ENCODE peak calls at places on chromosome X, in five cellular contexts. Y is AG20443, S is IMR-90, T is astrocyte of the spinal cord, G is RWPE1. U is an unnamed sample.
A peak's percentile ranks its signal among the peaks of the same experiment; 100 is the strongest.

GRCh38 chrX:129748265-129748664 is 9.5 kb downstream of the XPNPEP2 start:
- DNase-seq in T (peak; percentile 51), G (no peak), S (peak; percentile 78), Y (peak; percentile 77), U (no peak)

GRCh38 chrX:40099046-40099968 is 1.5 kb upstream of the BCOR start:
- DNase-seq in Y (peak; percentile 29), G (no peak), T (no peak), S (no peak), U (peak; percentile 17)

GRCh38 chrX:43349363-43349762 is 306.7 kb upstream of the MAOA start:
- DNase-seq in T (peak; percentile 5), S (peak; percentile 19), G (peak; percentile 1), Y (peak; percentile 19), U (no peak)

GRCh38 chrX:261167-261857 is 19.9 kb upstream of the PLCXD1 start:
- DNase-seq in G (no peak), T (no peak), S (peak; percentile 23), Y (peak; percentile 11), U (no peak)

GRCh38 chrX:2485460-2485753 is 15.4 kb downstream of the DHRSX start:
- DNase-seq in S (peak; percentile 14), T (no peak), Y (no peak), G (no peak), U (no peak)

GRCh38 chrX:6325437-6325836 is 96.8 kb upstream of the NLGN4X start:
- DNase-seq in T (no peak), S (no peak), G (no peak), Y (no peak), U (no peak)

GRCh38 chrX:24925430-24925829 is 90.3 kb downstream of the ARX start:
- DNase-seq in S (peak; percentile 34), Y (no peak), T (no peak), G (no peak), U (no peak)

GRCh38 chrX:19715711-19716638 is 171.4 kb downstream of the SH3KBP1 start:
- DNase-seq in G (no peak), T (no peak), S (no peak), Y (no peak), U (no peak)

GRCh38 chrX:17813277-17813676 is 47.8 kb downstream of the RAI2 start:
- DNase-seq in S (no peak), G (no peak), T (no peak), Y (no peak), U (no peak)

GRCh38 chrX:39399387-39399786 is 598.1 kb downstream of the MID1IP1 start:
- DNase-seq in S (no peak), G (no peak), Y (no peak), T (no peak), U (no peak)

GRCh38 chrX:23103546-23103945 is 103.8 kb downstream of the DDX53 start:
- DNase-seq in Y (no peak), T (no peak), S (no peak), G (no peak), U (no peak)

GRCh38 chrX:72238183-72238582 is 644 bp downstream of the ERCC6L start:
- DNase-seq in T (no peak), Y (no peak), S (no peak), G (peak; percentile 0), U (no peak)

GRCh38 chrX:133810925-133811324 is 174.5 kb downstream of the GPC3 start:
- DNase-seq in G (no peak), Y (no peak), S (no peak), T (no peak), U (no peak)

GRCh38 chrX:21151051-21151450 is 223.2 kb upstream of the CNKSR2 start:
- DNase-seq in T (no peak), Y (no peak), G (no peak), S (no peak), U (no peak)

GRCh38 chrX:113512700-113513395 is 672.2 kb upstream of the AMOT start:
- DNase-seq in G (peak; percentile 42), Y (peak; percentile 35), T (peak; percentile 57), S (peak; percentile 37), U (no peak)

GRCh38 chrX:109301177-109301576 is 180.7 kb downstream of the GUCY2F start:
- DNase-seq in G (no peak), T (no peak), Y (no peak), S (no peak), U (no peak)

GRCh38 chrX:119655125-119655524 is 37.8 kb downstream of the SEPTIN6 start:
- DNase-seq in G (peak; percentile 27), T (peak; percentile 80), Y (peak; percentile 73), S (peak; percentile 88), U (no peak)

GRCh38 chrX:13088155-13088485 is 43.7 kb upstream of the FAM9C start:
- DNase-seq in T (no peak), Y (no peak), G (no peak), S (no peak), U (no peak)

GRCh38 chrX:150429577-150429976 is 66.5 kb downstream of the MAMLD1 start:
- DNase-seq in T (peak; percentile 14), S (peak; percentile 86), Y (no peak), G (no peak), U (peak; percentile 43)

GRCh38 chrX:67545772-67546495 is 2.1 kb downstream of the AR start:
- DNase-seq in T (peak; percentile 23), G (no peak), Y (peak; percentile 37), S (no peak), U (no peak)

GRCh38 chrX:64205735-64206491 is 405 bp upstream of the AMER1 start:
- DNase-seq in T (peak; percentile 92), S (peak; percentile 87), G (peak; percentile 92), Y (peak; percentile 91), U (peak; percentile 20)

GRCh38 chrX:39894626-39895025 is 203.1 kb downstream of the BCOR start:
- DNase-seq in T (no peak), S (no peak), Y (no peak), G (no peak), U (no peak)

GRCh38 chrX:153460826-153461225 is 9.6 kb downstream of the HAUS7 start:
- DNase-seq in G (peak; percentile 27), T (peak; percentile 45), Y (peak; percentile 58), S (peak; percentile 39), U (no peak)

GRCh38 chrX:49053223-49054072 is 5.4 kb upstream of the CCDC120 start:
- DNase-seq in S (peak; percentile 43), G (no peak), Y (peak; percentile 76), T (peak; percentile 48), U (no peak)

GRCh38 chrX:43846558-43846957 is 35.7 kb downstream of the MAOB start:
- DNase-seq in G (no peak), Y (no peak), S (no peak), T (no peak), U (no peak)

GRCh38 chrX:54922547-54922946 is 1.9 kb downstream of the TRO start:
- DNase-seq in Y (no peak), S (no peak), T (no peak), G (no peak), U (no peak)

GRCh38 chrX:111363741-111364140 is 48.3 kb downstream of the DCX start:
- DNase-seq in G (no peak), Y (no peak), S (no peak), T (no peak), U (no peak)

GRCh38 chrX:30876367-30876766 is 12.7 kb downstream of the TAB3 start:
- DNase-seq in Y (no peak), G (no peak), S (no peak), T (no peak), U (no peak)

GRCh38 chrX:110734894-110735541 is 60.6 kb downstream of the CHRDL1 start:
- DNase-seq in Y (peak; percentile 67), T (peak; percentile 70), G (peak; percentile 27), S (peak; percentile 69), U (no peak)

GRCh38 chrX:53089224-53089842 is 4.6 kb upstream of the KANTR start:
- DNase-seq in Y (peak; percentile 26), T (peak; percentile 65), S (peak; percentile 68), G (no peak), U (no peak)

GRCh38 chrX:154775611-154776349 is 13.1 kb downstream of the DKC1 start:
- DNase-seq in Y (no peak), S (peak; percentile 45), T (no peak), G (peak; percentile 20), U (no peak)

GRCh38 chrX:14029039-14029424 is 660 bp downstream of the GEMIN8 start:
- DNase-seq in G (no peak), S (no peak), T (no peak), Y (no peak), U (no peak)

GRCh38 chrX:134688181-134688580 is 29.9 kb upstream of the PLAC1 start:
- DNase-seq in T (peak; percentile 7), G (no peak), S (no peak), Y (no peak), U (no peak)

GRCh38 chrX:109696146-109696740 is 36.8 kb downstream of the ACSL4 start:
- DNase-seq in S (no peak), G (no peak), T (no peak), Y (no peak), U (no peak)

GRCh38 chrX:4182010-4182806 is 468.8 kb upstream of the PRKX start:
- DNase-seq in Y (no peak), S (no peak), T (no peak), G (no peak), U (no peak)